ENCODE peak calls at places on chromosomes 1 and 21, in nine cellular contexts. One of them, this sample, is unnamed.

GRCh38 chr1:193087893-193088292 is 17.3 kb downstream of the GLRX2 start:
- DNase-seq in fibroblast of lung: no peak
- DNase-seq in neural crest cell: no peak
- DNase-seq in endodermal cell: no peak
- DNase-seq in AG09319: no peak
- DNase-seq in MCF 10A: no peak
- DNase-seq in activated CD8-positive, alpha-beta T cell treated with anti-CD3 and anti-CD28 coated beads for 36 hours: no peak
- DNase-seq in kidney epithelial cell: no peak
- DNase-seq in GM10248: no peak
- DNase-seq in this sample: no peak

GRCh38 chr1:151936653-151937052 is 27.3 kb upstream of the THEM4 start:
- DNase-seq in activated CD8-positive, alpha-beta T cell treated with anti-CD3 and anti-CD28 coated beads for 36 hours: no peak
- DNase-seq in GM10248: no peak
- DNase-seq in neural crest cell: no peak
- DNase-seq in kidney epithelial cell: no peak
- DNase-seq in MCF 10A: no peak
- DNase-seq in AG09319: no peak
- DNase-seq in endodermal cell: peak
- DNase-seq in fibroblast of lung: no peak
- DNase-seq in this sample: no peak

GRCh38 chr1:47559944-47560695 is 122.3 kb downstream of the FOXD2 start:
- DNase-seq in fibroblast of lung: no peak
- DNase-seq in GM10248: no peak
- DNase-seq in endodermal cell: peak
- DNase-seq in activated CD8-positive, alpha-beta T cell treated with anti-CD3 and anti-CD28 coated beads for 36 hours: no peak
- DNase-seq in AG09319: no peak
- DNase-seq in kidney epithelial cell: no peak
- DNase-seq in neural crest cell: no peak
- DNase-seq in MCF 10A: no peak
- DNase-seq in this sample: no peak

GRCh38 chr1:78168306-78168705 is 122.5 kb downstream of the GIPC2 start:
- DNase-seq in endodermal cell: no peak
- DNase-seq in AG09319: no peak
- DNase-seq in neural crest cell: no peak
- DNase-seq in kidney epithelial cell: no peak
- DNase-seq in MCF 10A: no peak
- DNase-seq in activated CD8-positive, alpha-beta T cell treated with anti-CD3 and anti-CD28 coated beads for 36 hours: no peak
- DNase-seq in fibroblast of lung: no peak
- DNase-seq in GM10248: no peak
- DNase-seq in this sample: no peak

GRCh38 chr1:204975568-204976235 is 67.3 kb upstream of the CNTN2 start:
- DNase-seq in endodermal cell: peak
- DNase-seq in kidney epithelial cell: no peak
- DNase-seq in neural crest cell: peak
- DNase-seq in AG09319: no peak
- DNase-seq in fibroblast of lung: peak
- DNase-seq in activated CD8-positive, alpha-beta T cell treated with anti-CD3 and anti-CD28 coated beads for 36 hours: peak
- DNase-seq in MCF 10A: peak
- DNase-seq in GM10248: peak
- DNase-seq in this sample: peak

GRCh38 chr1:6745073-6745472 is 40.2 kb upstream of the CAMTA1 start:
- DNase-seq in MCF 10A: no peak
- DNase-seq in AG09319: no peak
- DNase-seq in endodermal cell: no peak
- DNase-seq in fibroblast of lung: no peak
- DNase-seq in neural crest cell: no peak
- DNase-seq in GM10248: no peak
- DNase-seq in activated CD8-positive, alpha-beta T cell treated with anti-CD3 and anti-CD28 coated beads for 36 hours: peak
- DNase-seq in kidney epithelial cell: no peak
- DNase-seq in this sample: no peak

GRCh38 chr1:27544818-27545612 is 55.0 kb upstream of the WASF2 start:
- DNase-seq in kidney epithelial cell: no peak
- DNase-seq in MCF 10A: no peak
- DNase-seq in AG09319: no peak
- DNase-seq in neural crest cell: no peak
- DNase-seq in endodermal cell: no peak
- DNase-seq in fibroblast of lung: peak
- DNase-seq in GM10248: no peak
- DNase-seq in activated CD8-positive, alpha-beta T cell treated with anti-CD3 and anti-CD28 coated beads for 36 hours: no peak
- DNase-seq in this sample: no peak

GRCh38 chr21:35616090-35616489 is 444.2 kb downstream of the SETD4 start:
- DNase-seq in fibroblast of lung: peak
- DNase-seq in neural crest cell: no peak
- DNase-seq in MCF 10A: peak
- DNase-seq in kidney epithelial cell: no peak
- DNase-seq in GM10248: no peak
- DNase-seq in activated CD8-positive, alpha-beta T cell treated with anti-CD3 and anti-CD28 coated beads for 36 hours: no peak
- DNase-seq in endodermal cell: no peak
- DNase-seq in AG09319: peak
- DNase-seq in this sample: no peak

GRCh38 chr21:44923481-44924084 is 2.9 kb upstream of the ITGB2 start:
- DNase-seq in neural crest cell: no peak
- DNase-seq in AG09319: no peak
- DNase-seq in kidney epithelial cell: no peak
- DNase-seq in fibroblast of lung: no peak
- DNase-seq in GM10248: no peak
- DNase-seq in endodermal cell: no peak
- DNase-seq in MCF 10A: no peak
- DNase-seq in activated CD8-positive, alpha-beta T cell treated with anti-CD3 and anti-CD28 coated beads for 36 hours: no peak
- DNase-seq in this sample: no peak

GRCh38 chr1:24899581-24900485 is 30.2 kb downstream of the RUNX3 start:
- DNase-seq in kidney epithelial cell: no peak
- DNase-seq in activated CD8-positive, alpha-beta T cell treated with anti-CD3 and anti-CD28 coated beads for 36 hours: peak
- DNase-seq in endodermal cell: no peak
- DNase-seq in GM10248: peak
- DNase-seq in neural crest cell: no peak
- DNase-seq in MCF 10A: no peak
- DNase-seq in fibroblast of lung: no peak
- DNase-seq in AG09319: no peak
- DNase-seq in this sample: no peak

GRCh38 chr1:236761397-236762132 is 33.5 kb upstream of the MTR start:
- DNase-seq in kidney epithelial cell: no peak
- DNase-seq in neural crest cell: no peak
- DNase-seq in AG09319: no peak
- DNase-seq in MCF 10A: no peak
- DNase-seq in fibroblast of lung: no peak
- DNase-seq in endodermal cell: no peak
- DNase-seq in activated CD8-positive, alpha-beta T cell treated with anti-CD3 and anti-CD28 coated beads for 36 hours: no peak
- DNase-seq in GM10248: no peak
- DNase-seq in this sample: no peak

GRCh38 chr1:119209943-119210342 is 69.5 kb upstream of the WARS2 start:
- DNase-seq in activated CD8-positive, alpha-beta T cell treated with anti-CD3 and anti-CD28 coated beads for 36 hours: no peak
- DNase-seq in fibroblast of lung: no peak
- DNase-seq in AG09319: no peak
- DNase-seq in GM10248: no peak
- DNase-seq in kidney epithelial cell: no peak
- DNase-seq in MCF 10A: no peak
- DNase-seq in endodermal cell: no peak
- DNase-seq in neural crest cell: no peak
- DNase-seq in this sample: no peak

GRCh38 chr1:33466159-33466558 is 6.3 kb upstream of the ZSCAN20 start:
- DNase-seq in activated CD8-positive, alpha-beta T cell treated with anti-CD3 and anti-CD28 coated beads for 36 hours: no peak
- DNase-seq in kidney epithelial cell: no peak
- DNase-seq in AG09319: no peak
- DNase-seq in GM10248: no peak
- DNase-seq in neural crest cell: no peak
- DNase-seq in MCF 10A: no peak
- DNase-seq in fibroblast of lung: peak
- DNase-seq in endodermal cell: no peak
- DNase-seq in this sample: no peak

GRCh38 chr1:191541741-191542140 is 616.5 kb upstream of the RGS18 start:
- DNase-seq in activated CD8-positive, alpha-beta T cell treated with anti-CD3 and anti-CD28 coated beads for 36 hours: no peak
- DNase-seq in AG09319: no peak
- DNase-seq in kidney epithelial cell: no peak
- DNase-seq in MCF 10A: no peak
- DNase-seq in fibroblast of lung: no peak
- DNase-seq in neural crest cell: no peak
- DNase-seq in GM10248: no peak
- DNase-seq in endodermal cell: no peak
- DNase-seq in this sample: no peak

GRCh38 chr1:19643113-19643512 is 998 bp upstream of the NBL1 start:
- DNase-seq in MCF 10A: peak
- DNase-seq in kidney epithelial cell: no peak
- DNase-seq in neural crest cell: no peak
- DNase-seq in fibroblast of lung: no peak
- DNase-seq in AG09319: no peak
- DNase-seq in GM10248: no peak
- DNase-seq in endodermal cell: peak
- DNase-seq in activated CD8-positive, alpha-beta T cell treated with anti-CD3 and anti-CD28 coated beads for 36 hours: peak
- DNase-seq in this sample: no peak

GRCh38 chr1:38500352-38500751 is 359.2 kb downstream of the RRAGC start:
- DNase-seq in AG09319: no peak
- DNase-seq in fibroblast of lung: no peak
- DNase-seq in GM10248: no peak
- DNase-seq in endodermal cell: peak
- DNase-seq in kidney epithelial cell: no peak
- DNase-seq in neural crest cell: no peak
- DNase-seq in activated CD8-positive, alpha-beta T cell treated with anti-CD3 and anti-CD28 coated beads for 36 hours: peak
- DNase-seq in MCF 10A: peak
- DNase-seq in this sample: no peak
- TF ChIP-seq CTCF in AG09319: no peak
- TF ChIP-seq CTCF in fibroblast of lung: peak
- TF ChIP-seq CTCF in GM10248: no peak
- TF ChIP-seq CTCF in endodermal cell: peak
- TF ChIP-seq CTCF in kidney epithelial cell: peak
- TF ChIP-seq CTCF in neural crest cell: peak
- TF ChIP-seq CTCF in activated CD8-positive, alpha-beta T cell treated with anti-CD3 and anti-CD28 coated beads for 36 hours: peak
- TF ChIP-seq CTCF in MCF 10A: peak
- TF ChIP-seq CTCF in this sample: peak

GRCh38 chr21:38333290-38334272 is 76.8 kb downstream of the KCNJ15 start:
- DNase-seq in kidney epithelial cell: no peak
- DNase-seq in AG09319: no peak
- DNase-seq in activated CD8-positive, alpha-beta T cell treated with anti-CD3 and anti-CD28 coated beads for 36 hours: no peak
- DNase-seq in endodermal cell: peak
- DNase-seq in neural crest cell: no peak
- DNase-seq in GM10248: no peak
- DNase-seq in MCF 10A: peak
- DNase-seq in fibroblast of lung: peak
- DNase-seq in this sample: no peak
- TF ChIP-seq CTCF in kidney epithelial cell: peak
- TF ChIP-seq CTCF in AG09319: peak
- TF ChIP-seq CTCF in activated CD8-positive, alpha-beta T cell treated with anti-CD3 and anti-CD28 coated beads for 36 hours: no peak
- TF ChIP-seq CTCF in endodermal cell: peak
- TF ChIP-seq CTCF in neural crest cell: no peak
- TF ChIP-seq CTCF in GM10248: no peak
- TF ChIP-seq CTCF in MCF 10A: peak
- TF ChIP-seq CTCF in fibroblast of lung: peak
- TF ChIP-seq CTCF in this sample: no peak

GRCh38 chr21:46215436-46216131 is 13.0 kb downstream of the LSS start:
- DNase-seq in neural crest cell: no peak
- DNase-seq in kidney epithelial cell: no peak
- DNase-seq in MCF 10A: no peak
- DNase-seq in endodermal cell: peak
- DNase-seq in fibroblast of lung: no peak
- DNase-seq in activated CD8-positive, alpha-beta T cell treated with anti-CD3 and anti-CD28 coated beads for 36 hours: no peak
- DNase-seq in AG09319: no peak
- DNase-seq in GM10248: no peak
- DNase-seq in this sample: no peak

GRCh38 chr21:46219591-46220239 is 8.9 kb downstream of the LSS start:
- DNase-seq in fibroblast of lung: no peak
- DNase-seq in activated CD8-positive, alpha-beta T cell treated with anti-CD3 and anti-CD28 coated beads for 36 hours: no peak
- DNase-seq in neural crest cell: no peak
- DNase-seq in kidney epithelial cell: no peak
- DNase-seq in MCF 10A: no peak
- DNase-seq in AG09319: no peak
- DNase-seq in endodermal cell: peak
- DNase-seq in GM10248: no peak
- DNase-seq in this sample: no peak

GRCh38 chr21:46218906-46219590 is 9.5 kb downstream of the LSS start:
- DNase-seq in AG09319: no peak
- DNase-seq in fibroblast of lung: no peak
- DNase-seq in endodermal cell: peak
- DNase-seq in activated CD8-positive, alpha-beta T cell treated with anti-CD3 and anti-CD28 coated beads for 36 hours: no peak
- DNase-seq in MCF 10A: no peak
- DNase-seq in GM10248: no peak
- DNase-seq in neural crest cell: no peak
- DNase-seq in kidney epithelial cell: no peak
- DNase-seq in this sample: peak

GRCh38 chr21:46216132-46216747 is 12.3 kb downstream of the LSS start:
- DNase-seq in GM10248: no peak
- DNase-seq in activated CD8-positive, alpha-beta T cell treated with anti-CD3 and anti-CD28 coated beads for 36 hours: no peak
- DNase-seq in neural crest cell: no peak
- DNase-seq in AG09319: no peak
- DNase-seq in MCF 10A: no peak
- DNase-seq in fibroblast of lung: no peak
- DNase-seq in endodermal cell: peak
- DNase-seq in kidney epithelial cell: no peak
- DNase-seq in this sample: no peak

GRCh38 chr21:46217511-46218196 is 10.9 kb downstream of the LSS start:
- DNase-seq in endodermal cell: peak
- DNase-seq in MCF 10A: no peak
- DNase-seq in activated CD8-positive, alpha-beta T cell treated with anti-CD3 and anti-CD28 coated beads for 36 hours: no peak
- DNase-seq in GM10248: no peak
- DNase-seq in neural crest cell: no peak
- DNase-seq in fibroblast of lung: no peak
- DNase-seq in kidney epithelial cell: no peak
- DNase-seq in AG09319: no peak
- DNase-seq in this sample: no peak
- TF ChIP-seq CTCF in endodermal cell: no peak
- TF ChIP-seq CTCF in MCF 10A: no peak
- TF ChIP-seq CTCF in activated CD8-positive, alpha-beta T cell treated with anti-CD3 and anti-CD28 coated beads for 36 hours: no peak
- TF ChIP-seq CTCF in GM10248: no peak
- TF ChIP-seq CTCF in neural crest cell: no peak
- TF ChIP-seq CTCF in fibroblast of lung: no peak
- TF ChIP-seq CTCF in kidney epithelial cell: no peak
- TF ChIP-seq CTCF in AG09319: no peak
- TF ChIP-seq CTCF in this sample: no peak

GRCh38 chr1:153959454-153959853 is 1.0 kb upstream of the CRTC2 start:
- DNase-seq in activated CD8-positive, alpha-beta T cell treated with anti-CD3 and anti-CD28 coated beads for 36 hours: no peak
- DNase-seq in MCF 10A: no peak
- DNase-seq in endodermal cell: peak
- DNase-seq in kidney epithelial cell: no peak
- DNase-seq in AG09319: no peak
- DNase-seq in neural crest cell: no peak
- DNase-seq in fibroblast of lung: no peak
- DNase-seq in GM10248: no peak
- DNase-seq in this sample: no peak

GRCh38 chr1:153960206-153960605 is 1.8 kb upstream of the CRTC2 start:
- DNase-seq in AG09319: no peak
- DNase-seq in activated CD8-positive, alpha-beta T cell treated with anti-CD3 and anti-CD28 coated beads for 36 hours: no peak
- DNase-seq in neural crest cell: no peak
- DNase-seq in kidney epithelial cell: no peak
- DNase-seq in endodermal cell: no peak
- DNase-seq in MCF 10A: no peak
- DNase-seq in GM10248: no peak
- DNase-seq in fibroblast of lung: no peak
- DNase-seq in this sample: no peak

GRCh38 chr1:153958111-153958960 is at the start of gene CRTC2:
- DNase-seq in MCF 10A: peak
- DNase-seq in kidney epithelial cell: peak
- DNase-seq in activated CD8-positive, alpha-beta T cell treated with anti-CD3 and anti-CD28 coated beads for 36 hours: peak
- DNase-seq in fibroblast of lung: peak
- DNase-seq in neural crest cell: peak
- DNase-seq in endodermal cell: peak
- DNase-seq in GM10248: peak
- DNase-seq in AG09319: peak
- DNase-seq in this sample: peak

GRCh38 chr1:153957744-153958110 is 685 bp downstream of the CRTC2 start:
- DNase-seq in MCF 10A: peak
- DNase-seq in GM10248: peak
- DNase-seq in activated CD8-positive, alpha-beta T cell treated with anti-CD3 and anti-CD28 coated beads for 36 hours: peak
- DNase-seq in fibroblast of lung: no peak
- DNase-seq in AG09319: no peak
- DNase-seq in endodermal cell: no peak
- DNase-seq in kidney epithelial cell: no peak
- DNase-seq in neural crest cell: no peak
- DNase-seq in this sample: no peak

GRCh38 chr1:153958961-153959260 is 499 bp upstream of the CRTC2 start:
- DNase-seq in GM10248: no peak
- DNase-seq in neural crest cell: no peak
- DNase-seq in fibroblast of lung: no peak
- DNase-seq in kidney epithelial cell: no peak
- DNase-seq in endodermal cell: no peak
- DNase-seq in activated CD8-positive, alpha-beta T cell treated with anti-CD3 and anti-CD28 coated beads for 36 hours: no peak
- DNase-seq in MCF 10A: no peak
- DNase-seq in AG09319: no peak
- DNase-seq in this sample: no peak
- TF ChIP-seq CTCF in GM10248: no peak
- TF ChIP-seq CTCF in neural crest cell: no peak
- TF ChIP-seq CTCF in fibroblast of lung: no peak
- TF ChIP-seq CTCF in kidney epithelial cell: no peak
- TF ChIP-seq CTCF in endodermal cell: no peak
- TF ChIP-seq CTCF in activated CD8-positive, alpha-beta T cell treated with anti-CD3 and anti-CD28 coated beads for 36 hours: no peak
- TF ChIP-seq CTCF in MCF 10A: no peak
- TF ChIP-seq CTCF in AG09319: no peak
- TF ChIP-seq CTCF in this sample: no peak